ENCODE peak calls at places on chromosomes 7 and 10, in five cellular contexts. C is fibroblast of pulmonary artery, O is foreskin fibroblast, B is heart left ventricle, J is choroid plexus epithelial cell. H is an unnamed sample.

GRCh38 chr7:144513332-144513731 is 109.8 kb upstream of the NOBOX start:
- DNase-seq in C (peak; percentile 53), O (no peak), B (no peak), J (peak; percentile 66), H (no peak)

GRCh38 chr7:67478066-67478465 is 481.4 kb downstream of the TYW1 start:
- DNase-seq in C (no peak), O (no peak), B (no peak), J (no peak), H (no peak)

GRCh38 chr10:35959103-35959740 is 317.1 kb upstream of the FZD8 start:
- DNase-seq in C (no peak), O (no peak), B (no peak), J (no peak), H (no peak)

GRCh38 chr10:74854610-74855009 is 28.2 kb downstream of the KAT6B start:
- DNase-seq in C (no peak), O (peak; percentile 21), B (no peak), J (peak; percentile 41), H (no peak)

GRCh38 chr7:23746629-23747028 is 36.6 kb downstream of the STK31 start:
- DNase-seq in C (no peak), O (no peak), B (no peak), J (no peak), H (no peak)

GRCh38 chr10:56346845-56347415 is 14.1 kb downstream of the ZWINT start:
- DNase-seq in C (no peak), O (no peak), B (no peak), J (no peak), H (no peak)

GRCh38 chr10:74874649-74875048 is 48.2 kb downstream of the KAT6B start:
- DNase-seq in C (no peak), O (no peak), B (no peak), J (no peak), H (no peak)

GRCh38 chr7:115183431-115184057 is 261.6 kb downstream of the MDFIC start:
- DNase-seq in C (no peak), O (no peak), B (no peak), J (peak; percentile 44), H (no peak)

GRCh38 chr10:63213489-63213888 is 80.4 kb downstream of the NRBF2 start:
- DNase-seq in C (no peak), O (no peak), B (no peak), J (no peak), H (no peak)

GRCh38 chr7:100044719-100045118 is 4.9 kb upstream of the ZSCAN21 start:
- DNase-seq in C (no peak), O (no peak), B (no peak), J (no peak), H (no peak)

GRCh38 chr10:23156447-23157150 is 35.5 kb upstream of the PTF1A start:
- DNase-seq in C (no peak), O (no peak), B (no peak), J (no peak), H (no peak)

GRCh38 chr7:98872328-98872924 is 2.6 kb upstream of the TMEM130 start:
- DNase-seq in C (no peak), O (peak; percentile 35), B (no peak), J (peak; percentile 30), H (no peak)

GRCh38 chr10:77409697-77410471 is 227.7 kb downstream of the KCNMA1 start:
- DNase-seq in C (no peak), O (peak; percentile 29), B (no peak), J (no peak), H (no peak)

GRCh38 chr7:123599766-123600165 is 1.9 kb upstream of the ASB15 start:
- DNase-seq in C (no peak), O (no peak), B (no peak), J (no peak), H (no peak)

DNA sequence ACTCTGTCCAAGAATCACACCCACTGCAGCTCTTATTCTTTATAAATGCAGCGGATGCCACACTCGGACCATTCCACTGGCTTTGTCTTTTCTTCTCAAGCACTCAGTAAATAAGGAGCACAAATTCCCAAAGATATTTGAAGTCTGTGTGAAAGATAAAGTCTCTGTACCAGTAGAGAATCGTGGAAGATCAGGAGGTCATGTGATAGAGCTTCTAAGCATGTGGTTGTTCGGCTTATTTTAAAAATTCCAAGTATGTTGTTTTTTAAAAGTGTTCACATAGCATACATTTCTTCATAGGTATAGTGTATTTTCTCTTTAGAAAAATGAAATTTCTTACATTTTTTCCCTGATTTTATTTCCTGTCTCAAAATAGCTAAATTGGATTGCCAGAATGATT is 75.8 kb downstream of the NOC3L start:
- DNase-seq in C (peak; percentile 26), O (no peak), B (no peak), J (peak; percentile 70), H (no peak)
- H3K4me3 ChIP-seq in C (no peak overlapping the region), O (no peak overlapping the region), B (no peak overlapping the region), J (no peak overlapping the region), H (no peak overlapping the region)

GRCh38 chr10:131979821-131980270 is 1.9 kb downstream of the BNIP3 start:
- DNase-seq in C (peak; percentile 40), O (peak; percentile 67), B (peak; percentile 66), J (peak; percentile 31), H (no peak)
- H3K4me3 ChIP-seq in C (peak overlapping the region; percentile 73), O (peak overlapping the region; percentile 70), B (peak overlapping the region; percentile 86), J (peak overlapping the region; percentile 82), H (peak overlapping the region; percentile 48)

GRCh38 chr10:122116331-122116730 is 127.4 kb downstream of the TACC2 start:
- DNase-seq in C (peak; percentile 68), O (peak; percentile 56), B (no peak), J (peak; percentile 63), H (no peak)

GRCh38 chr10:122112625-122113160 is 123.7 kb downstream of the TACC2 start:
- DNase-seq in C (peak; percentile 96), O (peak; percentile 99), B (peak; percentile 89), J (peak; percentile 93), H (peak; percentile 87)

GRCh38 chr10:122113161-122113944 is 124.4 kb downstream of the TACC2 start:
- DNase-seq in C (peak; percentile 77), O (peak; percentile 90), B (peak; percentile 83), J (peak; percentile 66), H (no peak)

GRCh38 chr10:122115874-122116273 is 126.9 kb downstream of the TACC2 start:
- DNase-seq in C (no peak), O (peak; percentile 18), B (no peak), J (no peak), H (no peak)

DNA sequence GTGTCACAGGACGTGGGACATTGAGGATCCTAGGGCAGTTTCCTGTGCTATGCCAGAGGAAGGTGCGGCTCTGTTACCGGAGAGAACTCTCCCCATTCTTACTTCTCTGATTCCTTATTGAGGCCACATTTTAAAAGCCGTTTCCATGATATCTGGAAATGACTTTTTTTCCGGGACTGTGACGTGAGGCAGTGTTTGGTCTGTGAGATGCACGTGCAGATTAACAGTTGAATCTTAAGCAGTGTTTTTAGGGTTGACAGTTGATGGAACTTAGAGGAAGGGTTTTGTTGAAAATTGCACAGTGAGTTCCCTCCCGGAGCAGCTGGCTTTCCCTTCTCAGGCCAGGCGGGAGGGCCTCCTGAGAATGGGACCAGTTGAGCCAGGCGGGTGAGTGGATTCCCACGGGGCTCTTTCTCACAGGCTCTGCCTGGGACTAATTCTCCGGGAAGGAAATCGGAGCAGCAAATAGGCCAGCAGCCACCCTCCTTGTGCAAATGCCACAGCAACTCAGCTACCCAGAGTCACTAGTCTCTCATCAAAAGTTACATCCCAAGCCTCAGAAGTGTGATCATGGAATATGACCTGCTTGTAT is 125.3 kb downstream of the TACC2 start:
- DNase-seq in C (no peak), O (peak; percentile 47), B (peak; percentile 51), J (no peak), H (no peak)
- H3K4me3 ChIP-seq in C (peak overlapping the region; percentile 76), O (peak overlapping the region; percentile 72), B (peak overlapping the region; percentile 71), J (peak overlapping the region; percentile 74), H (peak overlapping the region; percentile 60)

GRCh38 chr10:14023612-14024348 is 306.9 kb downstream of the FRMD4A start:
- DNase-seq in C (no peak), O (no peak), B (no peak), J (no peak), H (no peak)

GRCh38 chr10:14025790-14026189 is 304.9 kb downstream of the FRMD4A start:
- DNase-seq in C (no peak), O (no peak), B (no peak), J (no peak), H (no peak)

GRCh38 chr10:14025283-14025682 is 305.4 kb downstream of the FRMD4A start:
- DNase-seq in C (no peak), O (no peak), B (no peak), J (no peak), H (no peak)

GRCh38 chr10:14022954-14023353 is 307.8 kb downstream of the FRMD4A start:
- DNase-seq in C (peak; percentile 46), O (no peak), B (no peak), J (no peak), H (no peak)

DNA sequence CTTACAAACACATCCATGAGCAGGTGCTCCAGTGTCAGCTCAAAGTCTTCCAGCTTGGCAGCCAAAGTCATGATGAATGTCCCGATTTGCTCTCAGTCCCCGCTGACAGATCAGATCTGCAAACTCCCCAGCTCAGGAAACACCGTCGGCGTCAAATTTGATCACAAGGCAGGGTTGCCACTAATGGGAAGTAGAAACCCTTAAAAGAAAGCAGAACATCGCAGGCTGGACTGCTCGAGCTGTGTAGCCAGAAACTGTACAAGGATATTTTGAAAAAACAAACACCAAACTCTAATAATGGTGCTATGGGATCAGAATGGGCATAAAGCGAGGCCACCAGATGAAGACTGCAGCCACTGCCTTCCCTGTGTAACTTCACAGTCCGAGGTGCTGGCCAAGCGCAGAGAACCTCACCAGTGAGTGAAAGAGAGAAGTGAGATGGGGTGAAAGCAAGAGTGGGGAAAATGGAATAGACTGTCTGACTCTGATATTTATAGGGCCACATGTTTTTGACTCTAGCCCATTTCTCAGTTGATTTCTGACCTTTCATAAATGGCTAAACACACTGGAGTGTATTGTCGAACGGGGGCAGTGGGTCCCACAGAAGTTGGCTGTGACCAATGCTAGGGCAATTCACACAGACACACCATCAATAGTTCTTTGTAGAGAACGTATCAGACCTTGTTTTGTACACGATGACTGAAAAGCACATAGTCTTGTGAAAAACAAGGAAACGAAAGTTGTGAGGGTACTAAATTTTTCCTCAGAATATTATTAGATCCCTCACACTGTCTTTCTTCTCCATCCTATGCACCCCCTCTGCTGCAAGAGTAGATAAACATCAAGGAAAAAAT is 306.1 kb downstream of the FRMD4A start:
- DNase-seq in C (no peak), O (no peak), B (no peak), J (no peak), H (no peak)
- H3K4me3 ChIP-seq in C (no peak overlapping the region), O (no peak overlapping the region), B (no peak overlapping the region), J (no peak overlapping the region), H (no peak overlapping the region)

DNA sequence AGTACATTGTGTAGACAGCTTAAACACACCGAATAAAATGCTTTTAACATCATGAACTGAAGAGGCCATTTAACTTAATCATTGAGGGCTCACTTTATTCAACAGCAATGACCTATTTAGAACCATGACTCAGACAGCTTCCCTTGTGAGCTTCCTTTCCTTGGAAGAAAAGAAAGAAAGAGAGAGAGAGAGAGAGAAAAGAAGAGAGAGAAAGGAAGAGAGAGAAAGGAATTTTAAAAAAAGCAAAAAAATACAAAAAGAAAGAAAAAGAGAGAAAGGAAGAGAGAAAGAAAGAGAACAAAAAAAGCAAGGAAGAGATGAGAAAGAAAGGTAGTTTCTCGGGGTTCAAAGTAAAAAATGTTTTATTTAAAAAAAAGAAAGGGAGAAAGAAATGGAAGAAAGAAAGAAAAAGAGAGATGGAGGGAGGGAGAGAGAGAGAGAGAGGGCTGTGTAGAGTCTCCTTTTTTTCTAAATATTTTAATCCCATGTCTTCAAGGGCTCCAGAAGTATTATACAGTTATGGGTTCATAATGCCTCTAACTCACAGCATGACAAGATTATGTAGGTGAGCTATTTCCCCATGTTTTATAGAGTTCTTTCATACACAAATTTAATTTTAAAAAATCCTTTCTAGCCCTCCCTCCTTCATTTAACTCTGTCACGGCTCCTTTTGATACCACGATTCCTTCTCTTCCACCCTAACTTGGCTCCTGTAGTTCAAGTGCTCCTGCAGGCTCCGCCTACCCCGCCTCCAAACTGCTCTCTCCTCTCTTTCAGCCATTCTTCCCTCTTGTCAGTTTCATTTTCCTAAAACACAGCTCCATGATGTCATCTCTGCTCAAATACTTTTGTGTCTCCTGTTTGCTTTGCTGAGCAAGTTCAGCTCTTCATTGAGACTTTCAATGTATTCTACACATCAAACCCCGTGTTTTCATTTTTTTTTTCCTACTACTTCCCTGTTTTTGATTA is 85.5 kb downstream of the PRTFDC1 start:
- DNase-seq in C (peak; percentile 69), O (peak; percentile 76), B (peak; percentile 51), J (peak; percentile 70), H (peak; percentile 21)
- H3K4me3 ChIP-seq in C (peak overlapping the region; percentile 6), O (no peak overlapping the region), B (peak overlapping the region; percentile 7), J (no peak overlapping the region), H (no peak overlapping the region)